ENCODE peak calls at places on chromosome 18, in four cellular contexts. One of them, this sample, is unnamed.

GRCh38 chr18:13614701-13615288 is 111.6 kb downstream of the FAM210A start:
- DNase-seq in A673: peak; percentile 74
- DNase-seq in neural crest cell: no peak
- DNase-seq in epithelial cell of proximal tubule: no peak
- DNase-seq in this sample: no peak

GRCh38 chr18:29185801-29186200 is 1008.9 kb upstream of the CDH2 start:
- DNase-seq in A673: no peak
- DNase-seq in neural crest cell: no peak
- DNase-seq in epithelial cell of proximal tubule: no peak
- DNase-seq in this sample: no peak

GRCh38 chr18:3262234-3263171 is 570 bp downstream of the MYL12B start:
- DNase-seq in A673: no peak
- DNase-seq in neural crest cell: no peak
- DNase-seq in epithelial cell of proximal tubule: no peak
- DNase-seq in this sample: no peak

GRCh38 chr18:66792466-66792865 is 188.6 kb upstream of the CDH19 start:
- DNase-seq in A673: no peak
- DNase-seq in neural crest cell: no peak
- DNase-seq in epithelial cell of proximal tubule: no peak
- DNase-seq in this sample: no peak

GRCh38 chr18:73520229-73520628 is 627.4 kb downstream of the FBXO15 start:
- DNase-seq in A673: no peak
- DNase-seq in neural crest cell: no peak
- DNase-seq in epithelial cell of proximal tubule: no peak
- DNase-seq in this sample: no peak

GRCh38 chr18:48947102-48947501 is 3.7 kb downstream of the SMAD7 start:
- DNase-seq in A673: no peak
- DNase-seq in neural crest cell: no peak
- DNase-seq in epithelial cell of proximal tubule: no peak
- DNase-seq in this sample: no peak

GRCh38 chr18:36108601-36109000 is 20.5 kb downstream of the SLC39A6 start:
- DNase-seq in A673: no peak
- DNase-seq in neural crest cell: no peak
- DNase-seq in epithelial cell of proximal tubule: no peak
- DNase-seq in this sample: no peak

GRCh38 chr18:32310119-32310518 is 120.3 kb downstream of the MEP1B start:
- DNase-seq in A673: no peak
- DNase-seq in neural crest cell: no peak
- DNase-seq in epithelial cell of proximal tubule: no peak
- DNase-seq in this sample: no peak

DNA sequence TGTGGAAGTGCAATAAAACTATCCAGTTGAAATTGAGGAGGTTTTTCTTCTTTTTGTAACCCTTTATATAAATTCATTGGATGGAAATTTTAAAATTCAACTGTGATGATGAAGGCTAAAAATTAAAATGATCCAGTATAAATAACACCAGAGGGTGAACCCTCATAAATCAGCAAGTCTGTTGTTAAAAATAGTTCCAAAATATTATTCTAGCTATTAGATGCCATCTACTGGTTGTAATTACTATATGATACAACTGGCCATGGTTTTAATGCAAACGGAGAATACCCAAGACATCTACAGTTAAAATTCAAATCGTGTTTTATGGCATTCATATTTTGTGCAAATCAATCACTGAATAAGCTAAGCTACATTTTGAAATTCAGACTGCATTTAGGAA is 53.8 kb downstream of the TMEM200C start:
- DNase-seq in A673: no peak
- DNase-seq in neural crest cell: no peak
- DNase-seq in epithelial cell of proximal tubule: no peak
- DNase-seq in this sample: no peak
- TF ChIP-seq CTCF in A673: no peak
- TF ChIP-seq CTCF in neural crest cell: peak; percentile 50
- TF ChIP-seq CTCF in epithelial cell of proximal tubule: no peak
- TF ChIP-seq CTCF in this sample: no peak

GRCh38 chr18:51151185-51151567 is 46.3 kb downstream of the MEX3C start:
- DNase-seq in A673: no peak
- DNase-seq in neural crest cell: no peak
- DNase-seq in epithelial cell of proximal tubule: no peak
- DNase-seq in this sample: no peak

GRCh38 chr18:51153659-51154371 is 43.7 kb downstream of the MEX3C start:
- DNase-seq in A673: no peak
- DNase-seq in neural crest cell: no peak
- DNase-seq in epithelial cell of proximal tubule: no peak
- DNase-seq in this sample: no peak

GRCh38 chr18:51150430-51150746 is 47.1 kb downstream of the MEX3C start:
- DNase-seq in A673: no peak
- DNase-seq in neural crest cell: no peak
- DNase-seq in epithelial cell of proximal tubule: no peak
- DNase-seq in this sample: no peak

GRCh38 chr18:51149605-51150429 is 47.7 kb downstream of the MEX3C start:
- DNase-seq in A673: no peak
- DNase-seq in neural crest cell: no peak
- DNase-seq in epithelial cell of proximal tubule: peak; percentile 53
- DNase-seq in this sample: no peak

GRCh38 chr18:51151568-51152511 is 45.6 kb downstream of the MEX3C start:
- DNase-seq in A673: no peak
- DNase-seq in neural crest cell: no peak
- DNase-seq in epithelial cell of proximal tubule: no peak
- DNase-seq in this sample: no peak
- TF ChIP-seq CTCF in A673: no peak
- TF ChIP-seq CTCF in neural crest cell: no peak
- TF ChIP-seq CTCF in epithelial cell of proximal tubule: no peak
- TF ChIP-seq CTCF in this sample: no peak

GRCh38 chr18:74682998-74683311 is 85.3 kb downstream of the ZNF407 start:
- DNase-seq in A673: no peak
- DNase-seq in neural crest cell: no peak
- DNase-seq in epithelial cell of proximal tubule: no peak
- DNase-seq in this sample: no peak
- TF ChIP-seq CTCF in A673: no peak
- TF ChIP-seq CTCF in neural crest cell: no peak
- TF ChIP-seq CTCF in epithelial cell of proximal tubule: no peak
- TF ChIP-seq CTCF in this sample: no peak

GRCh38 chr18:40935423-40935822 is 1019.6 kb upstream of the PIK3C3 start:
- DNase-seq in A673: peak; percentile 66
- DNase-seq in neural crest cell: no peak
- DNase-seq in epithelial cell of proximal tubule: peak; percentile 7
- DNase-seq in this sample: no peak
- TF ChIP-seq CTCF in A673: peak; percentile 64
- TF ChIP-seq CTCF in neural crest cell: peak; percentile 63
- TF ChIP-seq CTCF in epithelial cell of proximal tubule: peak; percentile 74
- TF ChIP-seq CTCF in this sample: peak; percentile 53

DNA sequence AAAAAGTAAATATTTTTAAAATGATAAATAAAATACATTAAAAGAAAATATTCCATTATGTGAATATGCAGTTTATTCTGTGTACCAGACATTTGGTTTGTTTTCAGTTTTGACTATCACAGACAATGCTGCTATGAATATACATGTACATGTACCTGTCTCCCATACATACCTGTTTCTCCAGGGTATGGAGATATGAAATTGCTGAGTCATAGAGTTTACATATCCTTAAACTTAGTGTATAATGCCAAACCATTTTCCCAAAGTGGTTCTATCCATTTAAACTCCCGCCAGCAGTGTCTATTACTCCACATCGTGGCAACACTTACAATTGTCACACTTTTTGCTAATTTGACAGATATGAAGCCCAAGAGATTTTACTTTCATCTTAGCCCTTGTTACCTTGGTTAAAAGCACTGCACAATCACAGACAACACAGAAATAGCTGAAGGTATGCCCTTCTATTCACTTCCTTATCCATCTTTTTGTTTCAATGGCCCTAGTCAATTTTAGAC is 56.3 kb downstream of the ZNF521 start:
- DNase-seq in A673: no peak
- DNase-seq in neural crest cell: no peak
- DNase-seq in epithelial cell of proximal tubule: no peak
- DNase-seq in this sample: no peak
- TF ChIP-seq CTCF in A673: no peak
- TF ChIP-seq CTCF in neural crest cell: no peak
- TF ChIP-seq CTCF in epithelial cell of proximal tubule: no peak
- TF ChIP-seq CTCF in this sample: no peak

GRCh38 chr18:12423393-12423792 is 15.7 kb downstream of the PRELID3A start:
- DNase-seq in A673: no peak
- DNase-seq in neural crest cell: no peak
- DNase-seq in epithelial cell of proximal tubule: no peak
- DNase-seq in this sample: no peak

GRCh38 chr18:12423820-12424219 is 16.1 kb downstream of the PRELID3A start:
- DNase-seq in A673: no peak
- DNase-seq in neural crest cell: no peak
- DNase-seq in epithelial cell of proximal tubule: no peak
- DNase-seq in this sample: no peak

GRCh38 chr18:12424252-12424651 is 16.5 kb downstream of the PRELID3A start:
- DNase-seq in A673: no peak
- DNase-seq in neural crest cell: no peak
- DNase-seq in epithelial cell of proximal tubule: no peak
- DNase-seq in this sample: no peak

GRCh38 chr18:12421732-12422131 is 14.0 kb downstream of the PRELID3A start:
- DNase-seq in A673: no peak
- DNase-seq in neural crest cell: no peak
- DNase-seq in epithelial cell of proximal tubule: no peak
- DNase-seq in this sample: no peak

DNA sequence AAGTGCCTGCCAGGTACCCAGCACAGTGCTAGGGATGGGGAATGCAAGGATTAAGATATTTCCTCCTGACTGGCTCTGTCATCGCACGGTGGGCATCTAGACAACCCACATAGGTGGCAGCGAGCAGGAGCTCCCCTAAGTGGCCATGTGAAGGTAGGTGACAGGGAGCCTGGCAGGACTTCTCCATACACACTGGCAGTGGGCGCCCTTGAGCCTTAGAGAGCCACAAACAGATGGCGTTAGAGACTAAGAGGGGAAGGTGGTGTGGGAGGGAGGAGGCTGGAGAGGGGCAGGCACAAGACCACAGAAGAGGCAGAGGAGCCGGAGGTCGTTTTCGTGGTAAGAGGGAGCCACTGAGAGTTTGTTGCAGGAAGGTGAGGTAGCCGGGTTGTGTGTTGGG is 15.2 kb downstream of the PRELID3A start:
- DNase-seq in A673: peak; percentile 42
- DNase-seq in neural crest cell: no peak
- DNase-seq in epithelial cell of proximal tubule: no peak
- DNase-seq in this sample: no peak
- TF ChIP-seq CTCF in A673: peak; percentile 34
- TF ChIP-seq CTCF in neural crest cell: no peak
- TF ChIP-seq CTCF in epithelial cell of proximal tubule: peak; percentile 28
- TF ChIP-seq CTCF in this sample: no peak

This sample was measured in mesothelial cell of epicardium.